ENCODE peak calls at places on chromosomes 1 and 21, in six cellular contexts. S is heart right ventricle, D is fibroblast of lung, T is IMR-90, Z is tibial nerve, A is stomach. L is an unnamed sample.
A peak's percentile ranks its signal among the peaks of the same experiment; 100 is the strongest.

GRCh38 chr1:109905520-109905919 is 5.1 kb upstream of the CSF1 start:
- DNase-seq in T (no peak), D (no peak), Z (no peak), A (no peak), S (no peak), L (no peak)

GRCh38 chr21:34793471-34793870 is 124.7 kb downstream of the CLIC6 start:
- DNase-seq in T (no peak), S (no peak), A (no peak), D (no peak), Z (no peak), L (no peak)

GRCh38 chr1:44717196-44717595 is 13.8 kb downstream of the RNU5D-1 start:
- DNase-seq in Z (no peak), T (no peak), A (no peak), D (no peak), S (no peak), L (no peak)

GRCh38 chr1:14817223-14818170 is 219.0 kb downstream of the KAZN start:
- DNase-seq in S (no peak), D (peak; percentile 27), Z (no peak), A (no peak), T (no peak), L (no peak)

GRCh38 chr1:147641291-147641690 is 29.0 kb downstream of the ACP6 start:
- DNase-seq in Z (no peak), S (no peak), D (no peak), A (no peak), T (no peak), L (no peak)

GRCh38 chr21:46637952-46638746 is 2.7 kb downstream of the PRMT2 start:
- DNase-seq in S (no peak), D (peak; percentile 13), T (no peak), A (no peak), Z (no peak), L (no peak)

GRCh38 chr1:21624577-21625389 is 44.4 kb downstream of the RAP1GAP start:
- DNase-seq in Z (no peak), A (peak; percentile 59), T (no peak), S (no peak), D (no peak), L (no peak)

GRCh38 chr1:241533375-241534115 is 1.4 kb downstream of the KMO start:
- DNase-seq in A (no peak), D (no peak), T (no peak), Z (no peak), S (no peak), L (no peak)

GRCh38 chr1:204777591-204777990 is 92.1 kb upstream of the LRRN2 start:
- DNase-seq in D (no peak), S (no peak), T (no peak), A (no peak), Z (no peak), L (no peak)

GRCh38 chr21:30194701-30195299 is 21.1 kb downstream of the CLDN8 start:
- DNase-seq in T (no peak), D (no peak), S (no peak), A (no peak), Z (no peak), L (no peak)

GRCh38 chr1:156591432-156592157 is at the start of gene NAXE:
- DNase-seq in A (peak; percentile 80), S (peak; percentile 69), D (peak; percentile 62), Z (peak; percentile 54), T (peak; percentile 41), L (peak; percentile 82)

GRCh38 chr1:205963352-205963751 is 20.1 kb upstream of the SLC26A9 start:
- DNase-seq in S (no peak), Z (no peak), A (no peak), T (peak; percentile 72), D (peak; percentile 89), L (no peak)

GRCh38 chr1:62327360-62328051 is 8.3 kb upstream of the KANK4 start:
- DNase-seq in A (no peak), T (no peak), D (no peak), Z (no peak), S (no peak), L (no peak)

GRCh38 chr1:206952182-206952581 is 5.9 kb upstream of the PIGR start:
- DNase-seq in S (no peak), Z (no peak), T (no peak), D (peak; percentile 32), A (peak; percentile 43), L (no peak)

GRCh38 chr1:229857585-229857984 is 209.5 kb upstream of the GALNT2 start:
- DNase-seq in T (no peak), A (no peak), D (peak; percentile 42), S (no peak), Z (no peak), L (no peak)

GRCh38 chr1:169202836-169203235 is 96.3 kb downstream of the ATP1B1 start:
- DNase-seq in S (no peak), Z (no peak), A (no peak), D (no peak), T (no peak), L (no peak)

GRCh38 chr1:221759436-221759835 is 17.5 kb upstream of the DUSP10 start:
- DNase-seq in T (peak; percentile 66), Z (no peak), D (peak; percentile 85), S (no peak), A (no peak), L (no peak)

GRCh38 chr21:42392731-42393442 is 3.0 kb downstream of the TMPRSS3 start:
- DNase-seq in T (no peak), D (no peak), Z (no peak), S (no peak), A (no peak), L (no peak)

GRCh38 chr1:204124639-204125038 is 27.2 kb downstream of the ETNK2 start:
- DNase-seq in A (no peak), S (no peak), D (no peak), T (no peak), Z (no peak), L (no peak)

GRCh38 chr1:70142120-70142519 is 63.3 kb downstream of the LRRC40 start:
- DNase-seq in D (peak; percentile 8), T (peak; percentile 45), A (no peak), Z (no peak), S (no peak), L (no peak)

GRCh38 chr1:70140343-70140742 is 65.0 kb downstream of the LRRC40 start:
- DNase-seq in S (peak; percentile 24), T (peak; percentile 78), D (peak; percentile 59), A (no peak), Z (peak; percentile 11), L (no peak)

GRCh38 chr1:70146488-70146887 is 58.9 kb downstream of the LRRC40 start:
- DNase-seq in T (peak; percentile 78), D (peak; percentile 36), A (no peak), Z (no peak), S (no peak), L (no peak)

GRCh38 chr1:70140894-70141293 is 64.5 kb downstream of the LRRC40 start:
- DNase-seq in T (peak; percentile 25), D (peak; percentile 49), Z (no peak), S (no peak), A (no peak), L (no peak)

GRCh38 chr1:70143052-70143659 is 62.2 kb downstream of the LRRC40 start:
- DNase-seq in D (peak; percentile 38), S (no peak), A (no peak), T (peak; percentile 75), Z (no peak), L (no peak)
- TF ChIP-seq CTCF in D (peak; percentile 47), S (no peak), A (no peak), T (peak; percentile 55), Z (no peak), L (no peak)

GRCh38 chr1:200929530-200930278 is 35.0 kb downstream of the INAVA start:
- DNase-seq in Z (no peak), T (no peak), D (no peak), A (no peak), S (no peak), L (no peak)
- H3K36me3 ChIP-seq in Z (no peaks in the 10 kb centered on the region), T (no peaks in the 10 kb centered on the region), D (no peaks in the 10 kb centered on the region), A (no peaks in the 10 kb centered on the region), S (no peaks in the 10 kb centered on the region), L (no peaks in the 10 kb centered on the region)

GRCh38 chr21:33019885-33020557 is 5.7 kb upstream of the OLIG2 start:
- DNase-seq in Z (no peak), S (no peak), D (no peak), T (no peak), A (no peak), L (no peak)
- H3K9me3 ChIP-seq in Z (no peaks in the 10 kb centered on the region), S (no peaks in the 10 kb centered on the region), D (no peaks in the 10 kb centered on the region), T (peaks cover 3% of the 10 kb centered on the region), A (no peaks in the 10 kb centered on the region), L (no peaks in the 10 kb centered on the region)

GRCh38 chr1:40839943-40840335 is 22.2 kb downstream of the CITED4 start:
- DNase-seq in D (no peak), Z (no peak), A (no peak), S (no peak), T (no peak), L (no peak)

GRCh38 chr1:40837601-40838000 is 24.6 kb downstream of the CITED4 start:
- DNase-seq in Z (no peak), D (no peak), S (no peak), A (no peak), T (no peak), L (no peak)

GRCh38 chr1:40840526-40841323 is 21.4 kb downstream of the CITED4 start:
- DNase-seq in D (no peak), A (no peak), T (no peak), Z (no peak), S (no peak), L (no peak)

GRCh38 chr1:40838045-40838979 is 23.9 kb downstream of the CITED4 start:
- DNase-seq in A (no peak), T (no peak), S (no peak), D (no peak), Z (no peak), L (no peak)

GRCh38 chr1:40838980-40839942 is 22.9 kb downstream of the CITED4 start:
- DNase-seq in D (no peak), S (no peak), A (no peak), T (no peak), Z (no peak), L (no peak)
- TF ChIP-seq CTCF in D (no peak), S (no peak), A (no peak), T (no peak), Z (no peak), L (no peak)

DNA sequence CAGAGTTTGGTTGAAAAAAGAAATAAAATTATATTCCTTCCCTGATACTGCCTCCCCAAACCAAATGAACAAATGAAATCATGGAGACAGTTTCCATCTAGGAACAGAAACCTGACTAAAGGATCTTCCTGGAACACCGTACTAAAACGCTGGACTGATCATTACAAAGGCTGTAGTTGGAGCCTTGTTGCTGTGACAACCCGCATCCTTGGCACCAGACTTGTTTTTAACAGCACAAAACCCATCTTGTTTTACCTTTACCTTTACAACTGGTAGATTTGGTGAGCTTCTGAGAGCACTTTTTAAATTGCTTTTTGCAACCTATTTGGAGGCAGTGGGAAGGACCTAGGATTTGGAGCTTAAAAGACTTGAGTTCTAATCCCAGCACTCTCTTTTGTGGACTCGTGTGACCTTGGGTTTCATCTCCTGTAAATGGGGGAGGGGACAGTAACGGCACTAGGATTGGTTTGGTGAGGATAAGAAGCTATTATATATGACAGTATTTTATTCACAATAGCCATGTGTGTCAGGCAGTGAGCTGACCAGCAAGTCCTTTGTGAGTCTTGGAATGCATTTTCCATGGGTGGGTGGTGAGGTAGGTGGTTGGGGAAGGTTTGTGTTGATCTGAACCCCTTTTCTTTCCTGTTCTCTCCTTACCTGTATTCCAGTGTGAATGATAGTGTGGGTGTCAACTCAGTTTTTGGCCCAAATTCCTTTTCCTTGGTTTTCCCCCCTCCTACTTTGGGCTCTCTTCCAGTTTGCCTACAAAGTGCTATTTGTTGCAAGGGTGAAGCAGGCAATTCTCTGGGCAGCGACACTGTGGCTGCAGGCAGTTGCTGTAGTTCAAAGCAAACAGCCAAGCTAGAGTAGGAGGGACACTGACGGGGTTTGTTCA is 12.6 kb downstream of the LRRC8D start:
- DNase-seq in T (no peak), S (no peak), D (no peak), A (no peak), Z (no peak), L (no peak)
- H3K36me3 ChIP-seq in T (no peaks in the 10 kb centered on the region), S (no peaks in the 10 kb centered on the region), D (no peaks in the 10 kb centered on the region), A (no peaks in the 10 kb centered on the region), Z (no peaks in the 10 kb centered on the region), L (no peaks in the 10 kb centered on the region)

GRCh38 chr1:175984057-175984812 is 222.9 kb downstream of the COP1 start:
- DNase-seq in Z (no peak), A (no peak), D (no peak), T (no peak), S (no peak), L (no peak)
- H3K9me3 ChIP-seq in Z (no peaks in the 10 kb centered on the region), A (peaks cover 20% of the 10 kb centered on the region), D (no peaks in the 10 kb centered on the region), T (peaks cover 9% of the 10 kb centered on the region), S (peaks cover 22% of the 10 kb centered on the region), L (peaks cover 26% of the 10 kb centered on the region)